ENCODE peak calls at places on chromosomes 12 and 14, in nine cellular contexts. N, K, V, R, L, P, D, X and C are unnamed samples.

GRCh38 chr14:58731465-58732330 is 93.9 kb downstream of the DACT1 start:
- DNase-seq in N (no peak), K (no peak), V (peak), R (no peak), L (peak), P (peak), D (peak), X (no peak), C (no peak)

GRCh38 chr14:85463512-85463911 is 66.4 kb upstream of the FLRT2 start:
- DNase-seq in N (no peak), K (no peak), V (no peak), R (no peak), L (no peak), P (no peak), D (no peak), X (peak), C (no peak)

GRCh38 chr12:53325539-53326061 is 4.2 kb upstream of the AAAS start:
- DNase-seq in N (no peak), K (peak), V (no peak), R (no peak), L (no peak), P (no peak), D (peak), X (no peak), C (no peak)

GRCh38 chr12:70557583-70558263 is 79.5 kb downstream of the PTPRB start:
- DNase-seq in N (no peak), K (no peak), V (no peak), R (no peak), L (no peak), P (no peak), D (no peak), X (no peak), C (no peak)

GRCh38 chr14:25400607-25401206 is 350.8 kb upstream of the STXBP6 start:
- DNase-seq in N (no peak), K (no peak), V (peak), R (peak), L (peak), P (no peak), D (peak), X (peak), C (no peak)

GRCh38 chr12:94206886-94207285 is 58.5 kb downstream of the PLXNC1 start:
- DNase-seq in N (no peak), K (no peak), V (peak), R (no peak), L (no peak), P (no peak), D (no peak), X (no peak), C (no peak)

GRCh38 chr14:63956326-63956725 is 103.5 kb downstream of the SYNE2 start:
- DNase-seq in N (no peak), K (no peak), V (no peak), R (no peak), L (no peak), P (no peak), D (no peak), X (no peak), C (no peak)

GRCh38 chr14:95267306-95267705 is 52.4 kb downstream of the CLMN start:
- DNase-seq in N (no peak), K (no peak), V (no peak), R (no peak), L (no peak), P (no peak), D (no peak), X (no peak), C (no peak)

GRCh38 chr14:53180272-53181221 is 27.4 kb upstream of the DDHD1 start:
- DNase-seq in N (no peak), K (no peak), V (peak), R (no peak), L (peak), P (no peak), D (no peak), X (no peak), C (no peak)

GRCh38 chr12:105561981-105562726 is 231.7 kb downstream of the C12orf75 start:
- DNase-seq in N (no peak), K (no peak), V (peak), R (no peak), L (peak), P (no peak), D (peak), X (peak), C (no peak)

GRCh38 chr12:52608826-52609630 is 7.8 kb upstream of the KRT72 start:
- DNase-seq in N (no peak), K (no peak), V (no peak), R (no peak), L (no peak), P (no peak), D (no peak), X (no peak), C (no peak)

GRCh38 chr12:79522237-79522636 is 168.5 kb downstream of the PAWR start:
- DNase-seq in N (no peak), K (no peak), V (no peak), R (no peak), L (no peak), P (no peak), D (no peak), X (no peak), C (no peak)

GRCh38 chr14:102993523-102993922 is 63.8 kb downstream of the CDC42BPB start:
- DNase-seq in N (no peak), K (no peak), V (peak), R (no peak), L (peak), P (no peak), D (peak), X (no peak), C (no peak)

DNA sequence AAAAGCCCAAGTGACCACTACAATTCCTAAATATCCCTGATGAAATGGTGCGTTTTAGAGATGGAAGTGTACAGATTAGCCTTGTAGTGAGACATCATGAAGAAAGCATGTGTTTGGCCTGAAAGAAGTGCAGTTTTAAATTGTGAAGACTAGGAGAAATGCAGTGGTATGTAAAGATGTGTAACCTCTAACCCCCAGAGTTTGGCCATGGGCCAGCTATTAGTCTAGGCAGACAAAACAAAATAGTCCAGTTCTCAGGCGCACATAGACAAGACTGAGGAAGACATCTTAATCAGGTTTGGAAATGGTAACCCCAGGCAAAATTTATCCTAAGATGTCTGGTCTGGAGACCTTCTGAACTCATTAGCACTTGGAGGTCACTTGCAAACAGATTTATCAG is 23.4 kb downstream of the WBP11 start:
- DNase-seq in N (no peak), K (no peak), V (no peak), R (no peak), L (no peak), P (no peak), D (no peak), X (no peak), C (no peak)
- TF ChIP-seq CTCF in N (no peak), K (no peak), V (no peak), R (no peak), L (no peak), P (no peak), D (no peak), X (no peak), C (no peak)

GRCh38 chr14:71050227-71050823 is 143.1 kb downstream of the PCNX1 start:
- DNase-seq in N (no peak), K (no peak), V (peak), R (no peak), L (no peak), P (no peak), D (no peak), X (no peak), C (no peak)
- TF ChIP-seq CTCF in N (peak), K (peak), V (no peak), R (no peak), L (peak), P (peak), D (no peak), X (peak), C (peak)

GRCh38 chr12:110613771-110614684 is at the start of gene TCTN1:
- DNase-seq in N (peak), K (peak), V (peak), R (peak), L (peak), P (peak), D (peak), X (peak), C (peak)
- TF ChIP-seq CTCF in N (no peak), K (peak), V (no peak), R (no peak), L (no peak), P (no peak), D (no peak), X (peak), C (peak)

DNA sequence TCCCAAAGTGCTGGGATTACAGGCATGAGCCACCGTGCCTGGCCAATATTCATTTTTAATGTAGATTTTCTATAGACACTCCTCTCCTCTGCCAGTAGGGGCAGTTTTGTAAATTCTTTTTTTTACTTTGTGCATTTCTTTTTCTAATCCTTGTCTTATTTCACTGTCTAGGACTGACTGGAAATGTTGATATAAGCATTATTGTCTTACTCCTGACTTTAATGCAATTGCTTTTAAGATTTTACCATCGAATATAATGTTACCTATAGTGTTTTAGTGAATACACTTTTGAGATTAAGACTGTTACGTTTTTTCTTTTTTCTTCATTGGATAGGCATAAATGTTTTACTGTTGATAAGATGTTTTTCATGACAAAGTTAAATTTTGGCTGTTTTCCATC is 35.4 kb upstream of the EMP1 start:
- DNase-seq in N (no peak), K (no peak), V (no peak), R (no peak), L (no peak), P (no peak), D (no peak), X (no peak), C (no peak)
- TF ChIP-seq CTCF in N (peak), K (no peak), V (peak), R (peak), L (peak), P (no peak), D (peak), X (no peak), C (peak)

GRCh38 chr12:130819248-130819576 is 19.8 kb downstream of the STX2 start:
- DNase-seq in N (no peak), K (no peak), V (no peak), R (no peak), L (no peak), P (no peak), D (no peak), X (no peak), C (no peak)

GRCh38 chr12:130817804-130818203 is 21.2 kb downstream of the STX2 start:
- DNase-seq in N (no peak), K (no peak), V (no peak), R (no peak), L (no peak), P (no peak), D (no peak), X (no peak), C (no peak)

GRCh38 chr12:130816055-130816454 is 23.0 kb downstream of the STX2 start:
- DNase-seq in N (no peak), K (no peak), V (no peak), R (no peak), L (no peak), P (no peak), D (no peak), X (no peak), C (no peak)

GRCh38 chr12:130819681-130820080 is 19.4 kb downstream of the STX2 start:
- DNase-seq in N (no peak), K (no peak), V (no peak), R (no peak), L (no peak), P (no peak), D (no peak), X (no peak), C (no peak)

GRCh38 chr12:130818381-130819247 is 20.4 kb downstream of the STX2 start:
- DNase-seq in N (peak), K (peak), V (peak), R (peak), L (no peak), P (no peak), D (peak), X (peak), C (no peak)
- TF ChIP-seq CTCF in N (peak), K (peak), V (peak), R (peak), L (peak), P (peak), D (peak), X (peak), C (peak)

DNA sequence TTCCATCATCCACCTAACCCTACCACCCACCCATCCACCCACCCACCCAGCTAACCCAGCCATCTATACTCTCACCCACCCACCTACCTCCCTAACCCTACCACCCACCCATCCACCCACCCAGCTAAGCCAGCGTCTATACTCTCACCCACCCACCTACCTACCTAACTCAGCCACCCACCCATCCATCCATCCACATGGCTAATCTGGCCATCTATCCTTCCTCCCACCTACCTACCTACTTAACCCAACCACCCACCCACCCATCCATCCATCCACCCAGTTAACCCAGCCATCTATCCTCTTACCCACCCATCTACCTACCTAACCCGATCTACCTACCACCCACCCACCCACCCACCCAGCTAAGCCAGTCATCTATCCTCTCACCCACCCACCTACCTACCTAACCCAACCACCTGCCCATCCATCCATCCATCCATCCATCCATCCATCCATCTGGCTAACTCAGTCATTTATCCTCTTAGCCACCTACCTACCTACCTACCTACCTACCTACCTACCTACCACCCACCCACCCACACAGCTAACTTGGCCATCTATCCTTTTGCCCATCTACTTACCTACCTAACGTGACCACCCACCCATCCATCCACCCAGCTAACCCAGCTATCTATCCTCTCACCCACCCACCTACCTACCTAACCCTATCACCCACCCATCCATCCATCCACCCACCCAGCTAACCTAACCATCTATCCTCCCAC is 44.1 kb downstream of the RFLNA start:
- DNase-seq in N (no peak), K (no peak), V (no peak), R (no peak), L (no peak), P (no peak), D (no peak), X (no peak), C (no peak)
- TF ChIP-seq CTCF in N (no peak), K (no peak), V (no peak), R (no peak), L (no peak), P (no peak), D (no peak), X (no peak), C (no peak)

DNA sequence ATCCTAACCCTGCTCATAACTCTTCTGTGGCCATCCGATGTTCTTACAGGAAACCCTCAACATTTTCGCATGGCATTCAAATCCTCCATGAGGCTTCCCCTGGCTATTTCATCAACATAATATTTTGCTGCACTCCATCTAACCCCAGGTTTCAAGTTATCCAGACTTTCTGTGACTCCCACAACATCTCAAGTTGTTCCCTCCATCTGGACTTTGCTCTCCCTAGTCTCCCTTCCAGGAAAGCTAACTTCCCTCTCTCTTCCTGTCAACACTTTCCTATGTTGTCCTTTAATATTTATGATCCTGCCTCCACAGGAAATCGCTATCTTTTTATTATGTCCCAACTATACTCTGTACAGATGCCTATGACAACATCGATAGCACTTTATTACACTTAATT is 146.1 kb downstream of the METTL25 start:
- DNase-seq in N (no peak), K (no peak), V (no peak), R (no peak), L (no peak), P (no peak), D (no peak), X (no peak), C (no peak)
- TF ChIP-seq CTCF in N (no peak), K (no peak), V (no peak), R (no peak), L (no peak), P (no peak), D (no peak), X (no peak), C (no peak)